ENCODE peak calls at places on chromosomes 4 and X, in seven cellular contexts. J, N, T, S, U, P and Y are unnamed samples.

GRCh38 chr4:98452091-98452490 is 190.9 kb downstream of the RAP1GDS1 start:
- DNase-seq in J (no peak), N (no peak), T (no peak), S (no peak), U (no peak), P (no peak), Y (no peak)

GRCh38 chr4:183504930-183505555 is at the start of gene ING2:
- DNase-seq in J (no peak), N (no peak), T (peak; percentile 67), S (peak; percentile 71), U (no peak), P (no peak), Y (peak; percentile 83)

GRCh38 chrX:54029543-54030143 is 14.6 kb downstream of the PHF8 start:
- DNase-seq in J (no peak), N (no peak), T (peak; percentile 28), S (no peak), U (no peak), P (no peak), Y (no peak)

GRCh38 chrX:45954026-45954425 is 591.2 kb downstream of the ZNF674 start:
- DNase-seq in J (no peak), N (no peak), T (no peak), S (no peak), U (no peak), P (no peak), Y (no peak)

GRCh38 chr4:177214935-177215334 is 94.7 kb upstream of the NEIL3 start:
- DNase-seq in J (no peak), N (no peak), T (no peak), S (peak; percentile 64), U (no peak), P (no peak), Y (no peak)

GRCh38 chr4:71944956-71945355 is 86.8 kb upstream of the NPFFR2 start:
- DNase-seq in J (no peak), N (no peak), T (no peak), S (peak; percentile 32), U (no peak), P (no peak), Y (peak; percentile 1)

GRCh38 chr4:15805583-15806517 is 27.7 kb downstream of the CD38 start:
- DNase-seq in J (peak; percentile 9), N (peak; percentile 66), T (peak; percentile 36), S (peak; percentile 72), U (no peak), P (peak; percentile 40), Y (peak; percentile 59)

GRCh38 chrX:130578906-130579305 is 177.1 kb downstream of the RBMX2 start:
- DNase-seq in J (no peak), N (no peak), T (no peak), S (no peak), U (no peak), P (no peak), Y (no peak)

GRCh38 chr4:113689394-113689793 is 72.1 kb downstream of the CAMK2D start:
- DNase-seq in J (no peak), N (no peak), T (no peak), S (no peak), U (no peak), P (no peak), Y (no peak)

GRCh38 chr4:116358633-116359222 is 726.6 kb downstream of the TRAM1L1 start:
- DNase-seq in J (peak; percentile 1), N (peak; percentile 87), T (peak; percentile 25), S (peak; percentile 58), U (no peak), P (peak; percentile 55), Y (no peak)

GRCh38 chr4:173264245-173264959 is 69.8 kb downstream of the HMGB2 start:
- DNase-seq in J (peak; percentile 28), N (peak; percentile 66), T (peak; percentile 52), S (peak; percentile 22), U (no peak), P (no peak), Y (no peak)

GRCh38 chr4:121817701-121818100 is 6.0 kb downstream of the CCNA2 start:
- DNase-seq in J (no peak), N (no peak), T (no peak), S (no peak), U (no peak), P (no peak), Y (no peak)

GRCh38 chr4:24535399-24535798 is 49.0 kb downstream of the DHX15 start:
- DNase-seq in J (no peak), N (no peak), T (no peak), S (no peak), U (no peak), P (no peak), Y (no peak)

GRCh38 chr4:153207561-153207960 is 3.3 kb downstream of the TRIM2 start:
- DNase-seq in J (no peak), N (no peak), T (no peak), S (peak; percentile 37), U (no peak), P (peak; percentile 47), Y (no peak)

GRCh38 chr4:101290651-101291050 is 56.7 kb downstream of the PPP3CA start:
- DNase-seq in J (no peak), N (no peak), T (no peak), S (no peak), U (no peak), P (no peak), Y (no peak)

GRCh38 chr4:90419124-90419711 is 292.0 kb downstream of the CCSER1 start:
- DNase-seq in J (peak; percentile 52), N (peak; percentile 18), T (no peak), S (peak; percentile 22), U (no peak), P (no peak), Y (no peak)

GRCh38 chr4:151629097-151629783 is 131.6 kb downstream of the GATB start:
- DNase-seq in J (no peak), N (no peak), T (no peak), S (no peak), U (no peak), P (no peak), Y (no peak)